ENCODE peak calls at places on chromosome 19, in four cellular contexts. One of them, this sample, is unnamed.

GRCh38 chr19:45717131-45717982 is 13.3 kb downstream of the FBXO46 start:
- DNase-seq in HepG2: peak
- DNase-seq in K562: peak
- DNase-seq in WTC11: peak
- DNase-seq in this sample: peak

GRCh38 chr19:45049073-45049736 is 10.4 kb downstream of the CLASRP start:
- DNase-seq in WTC11: no peak
- DNase-seq in HepG2: no peak
- DNase-seq in K562: no peak
- DNase-seq in this sample: no peak

GRCh38 chr19:11279505-11280236 is 16.3 kb upstream of the TSPAN16 start:
- DNase-seq in K562: no peak
- DNase-seq in WTC11: no peak
- DNase-seq in HepG2: no peak
- DNase-seq in this sample: no peak

GRCh38 chr19:1252818-1253513 is 4.6 kb downstream of the MIDN start:
- DNase-seq in HepG2: peak
- DNase-seq in K562: peak
- DNase-seq in WTC11: no peak
- DNase-seq in this sample: no peak

GRCh38 chr19:46279177-46279576 is 17.7 kb upstream of the HIF3A start:
- DNase-seq in HepG2: no peak
- DNase-seq in K562: no peak
- DNase-seq in WTC11: no peak
- DNase-seq in this sample: no peak

GRCh38 chr19:46416077-46416709 is 2.8 kb upstream of the CCDC8 start:
- DNase-seq in HepG2: peak
- DNase-seq in WTC11: peak
- DNase-seq in K562: peak
- DNase-seq in this sample: no peak

GRCh38 chr19:22619371-22619770 is 14.8 kb upstream of the ZNF492 start:
- DNase-seq in K562: no peak
- DNase-seq in WTC11: no peak
- DNase-seq in HepG2: no peak
- DNase-seq in this sample: no peak

GRCh38 chr19:43316591-43317319 is 36.7 kb upstream of the CD177 start:
- DNase-seq in K562: peak
- DNase-seq in WTC11: peak
- DNase-seq in HepG2: peak
- DNase-seq in this sample: peak

GRCh38 chr19:53809518-53810186 is 14.5 kb downstream of the NLRP12 start:
- DNase-seq in K562: peak
- DNase-seq in HepG2: no peak
- DNase-seq in WTC11: peak
- DNase-seq in this sample: peak

GRCh38 chr19:16288544-16288943 is 36.1 kb upstream of the KLF2 start:
- DNase-seq in WTC11: no peak
- DNase-seq in K562: no peak
- DNase-seq in HepG2: no peak
- DNase-seq in this sample: no peak

GRCh38 chr19:43132696-43133095 is 50.2 kb upstream of the PSG2 start:
- DNase-seq in K562: no peak
- DNase-seq in HepG2: no peak
- DNase-seq in WTC11: no peak
- DNase-seq in this sample: no peak

GRCh38 chr19:4870025-4870700 is 2.7 kb upstream of the PLIN3 start:
- DNase-seq in WTC11: no peak
- DNase-seq in K562: peak
- DNase-seq in HepG2: peak
- DNase-seq in this sample: no peak

GRCh38 chr19:5913739-5914357 is at the start of gene CAPS:
- DNase-seq in HepG2: peak
- DNase-seq in WTC11: no peak
- DNase-seq in K562: no peak
- DNase-seq in this sample: no peak

GRCh38 chr19:1355258-1355973 is 28.3 kb upstream of the NDUFS7 start:
- DNase-seq in WTC11: no peak
- DNase-seq in K562: peak
- DNase-seq in HepG2: no peak
- DNase-seq in this sample: no peak

GRCh38 chr19:36255316-36255715 is 40.4 kb downstream of the ZNF146 start:
- DNase-seq in K562: no peak
- DNase-seq in HepG2: no peak
- DNase-seq in WTC11: no peak
- DNase-seq in this sample: no peak

GRCh38 chr19:57099199-57099661 is 20.6 kb upstream of the USP29 start:
- DNase-seq in WTC11: peak
- DNase-seq in HepG2: peak
- DNase-seq in K562: peak
- DNase-seq in this sample: peak

GRCh38 chr19:872266-872951 is 12.9 kb downstream of the CFD start:
- DNase-seq in WTC11: peak
- DNase-seq in HepG2: no peak
- DNase-seq in K562: peak
- DNase-seq in this sample: no peak

GRCh38 chr19:40567750-40568494 is 8.8 kb upstream of the SHKBP1 start:
- DNase-seq in K562: no peak
- DNase-seq in HepG2: no peak
- DNase-seq in WTC11: peak
- DNase-seq in this sample: peak

GRCh38 chr19:41882568-41883462 is at the start of gene ARHGEF1:
- DNase-seq in WTC11: peak
- DNase-seq in K562: peak
- DNase-seq in HepG2: no peak
- DNase-seq in this sample: no peak

GRCh38 chr19:8850488-8850887 is 18.3 kb downstream of the MBD3L1 start:
- DNase-seq in WTC11: no peak
- DNase-seq in HepG2: no peak
- DNase-seq in K562: no peak
- DNase-seq in this sample: no peak

GRCh38 chr19:30064021-30064699 is 122.1 kb downstream of the URI1 start:
- DNase-seq in HepG2: no peak
- DNase-seq in WTC11: no peak
- DNase-seq in K562: no peak
- DNase-seq in this sample: no peak

GRCh38 chr19:58399903-58400637 is 4.6 kb downstream of the RNF225 start:
- DNase-seq in WTC11: no peak
- DNase-seq in K562: no peak
- DNase-seq in HepG2: no peak
- DNase-seq in this sample: no peak

GRCh38 chr19:41969772-41970458 is 10.8 kb upstream of the RABAC1 start:
- DNase-seq in HepG2: no peak
- DNase-seq in K562: no peak
- DNase-seq in WTC11: no peak
- DNase-seq in this sample: no peak

GRCh38 chr19:10624585-10624984 is 768 bp upstream of the SLC44A2 start:
- DNase-seq in K562: no peak
- DNase-seq in WTC11: no peak
- DNase-seq in HepG2: no peak
- DNase-seq in this sample: no peak

GRCh38 chr19:17405250-17406038 is at the start of gene BST2:
- DNase-seq in K562: peak
- DNase-seq in WTC11: no peak
- DNase-seq in HepG2: peak
- DNase-seq in this sample: no peak

GRCh38 chr19:57338798-57339378 is 12.2 kb upstream of the ZNF304 start:
- DNase-seq in K562: no peak
- DNase-seq in HepG2: no peak
- DNase-seq in WTC11: no peak
- DNase-seq in this sample: no peak

GRCh38 chr19:45878043-45878794 is 7.7 kb downstream of the IRF2BP1 start:
- DNase-seq in K562: no peak
- DNase-seq in WTC11: no peak
- DNase-seq in HepG2: peak
- DNase-seq in this sample: no peak

GRCh38 chr19:43575955-43576451 is 402 bp downstream of the PINLYP start:
- DNase-seq in WTC11: no peak
- DNase-seq in HepG2: no peak
- DNase-seq in K562: no peak
- DNase-seq in this sample: no peak

GRCh38 chr19:47729468-47729798 is 15.9 kb upstream of the NOP53 start:
- DNase-seq in HepG2: no peak
- DNase-seq in K562: peak
- DNase-seq in WTC11: peak
- DNase-seq in this sample: no peak

GRCh38 chr19:10478903-10479384 is 24.2 kb downstream of the KEAP1 start:
- DNase-seq in K562: peak
- DNase-seq in HepG2: peak
- DNase-seq in WTC11: peak
- DNase-seq in this sample: peak

GRCh38 chr19:42480335-42481095 is 37.8 kb upstream of the CXCL17 start:
- DNase-seq in WTC11: no peak
- DNase-seq in HepG2: peak
- DNase-seq in K562: no peak
- DNase-seq in this sample: no peak

GRCh38 chr19:44865196-44865767 is 19.2 kb downstream of the NECTIN2 start:
- DNase-seq in K562: no peak
- DNase-seq in HepG2: no peak
- DNase-seq in WTC11: no peak
- DNase-seq in this sample: no peak

GRCh38 chr19:48925240-48925843 is 8.2 kb upstream of the DHDH start:
- DNase-seq in HepG2: peak
- DNase-seq in K562: no peak
- DNase-seq in WTC11: no peak
- DNase-seq in this sample: no peak
- TF ChIP-seq ATF3 in HepG2: no peak
- TF ChIP-seq ATF3 in K562: no peak
- TF ChIP-seq ATF3 in WTC11: no peak
- TF ChIP-seq ATF3 in this sample: no peak

GRCh38 chr19:39133431-39134270 is 8.1 kb downstream of the PAK4 start:
- DNase-seq in HepG2: no peak
- DNase-seq in K562: peak
- DNase-seq in WTC11: no peak
- DNase-seq in this sample: no peak
- TF ChIP-seq JUN in HepG2: no peak
- TF ChIP-seq JUN in K562: no peak
- TF ChIP-seq JUN in WTC11: no peak
- TF ChIP-seq JUN in this sample: no peak

GRCh38 chr19:3821156-3821555 is 35.0 kb upstream of the MATK start:
- DNase-seq in HepG2: no peak
- DNase-seq in K562: no peak
- DNase-seq in WTC11: no peak
- DNase-seq in this sample: no peak

GRCh38 chr19:3819989-3820388 is 33.8 kb upstream of the MATK start:
- DNase-seq in K562: no peak
- DNase-seq in WTC11: no peak
- DNase-seq in HepG2: no peak
- DNase-seq in this sample: no peak

GRCh38 chr19:3823345-3823704 is 37.1 kb upstream of the MATK start:
- DNase-seq in HepG2: no peak
- DNase-seq in WTC11: no peak
- DNase-seq in K562: no peak
- DNase-seq in this sample: no peak

GRCh38 chr19:3822683-3823344 is 36.6 kb upstream of the MATK start:
- DNase-seq in K562: no peak
- DNase-seq in HepG2: no peak
- DNase-seq in WTC11: no peak
- DNase-seq in this sample: no peak

GRCh38 chr19:3821857-3822364 is 35.7 kb upstream of the MATK start:
- DNase-seq in K562: peak
- DNase-seq in WTC11: peak
- DNase-seq in HepG2: peak
- DNase-seq in this sample: peak
- TF ChIP-seq ATF3 in K562: no peak
- TF ChIP-seq ATF3 in WTC11: no peak
- TF ChIP-seq ATF3 in HepG2: no peak
- TF ChIP-seq ATF3 in this sample: peak

GRCh38 chr19:13819242-13819641 is 24.0 kb downstream of the ZSWIM4 start:
- DNase-seq in K562: no peak
- DNase-seq in HepG2: no peak
- DNase-seq in WTC11: no peak
- DNase-seq in this sample: no peak
- TF ChIP-seq JUN in K562: no peak
- TF ChIP-seq JUN in HepG2: no peak
- TF ChIP-seq JUN in WTC11: no peak
- TF ChIP-seq JUN in this sample: no peak

GRCh38 chr19:19338082-19338481 is 17.5 kb downstream of the MAU2 start:
- DNase-seq in K562: no peak
- DNase-seq in HepG2: no peak
- DNase-seq in WTC11: no peak
- DNase-seq in this sample: no peak
- TF ChIP-seq ATF3 in K562: no peak
- TF ChIP-seq ATF3 in HepG2: no peak
- TF ChIP-seq ATF3 in WTC11: no peak
- TF ChIP-seq ATF3 in this sample: no peak

DNA sequence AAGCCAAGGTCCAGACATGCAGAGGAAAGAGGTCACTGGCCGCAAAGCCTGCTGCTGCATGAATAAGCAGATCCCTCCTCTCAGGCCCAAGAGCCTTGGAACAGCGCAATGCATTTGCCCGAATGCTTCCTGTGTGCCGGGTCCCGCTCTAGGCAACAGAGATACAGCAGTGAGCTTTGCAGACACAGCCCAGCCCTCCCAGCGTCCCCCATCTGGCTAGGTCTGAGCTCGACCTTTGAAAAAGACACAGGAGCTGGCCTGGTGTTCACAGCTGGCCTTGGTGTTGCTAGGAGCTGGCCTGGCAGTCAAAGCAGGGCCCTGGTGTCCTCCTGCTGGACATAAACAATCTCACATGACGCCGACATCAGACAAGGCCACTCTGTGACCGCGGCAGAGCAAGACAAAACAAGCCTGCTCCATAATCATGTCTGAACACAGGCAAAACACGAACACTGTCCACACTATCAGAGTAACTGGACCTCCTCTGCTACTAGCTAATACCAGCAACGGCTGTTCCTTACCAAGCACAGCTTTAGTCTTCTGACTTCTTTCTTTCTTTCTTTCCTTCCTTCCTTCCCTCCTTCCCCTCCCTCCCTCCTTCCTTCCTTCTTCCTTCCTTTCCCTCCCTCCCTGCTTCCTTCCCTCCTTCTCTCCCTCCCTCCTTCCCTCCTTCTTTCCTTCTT is 5.7 kb upstream of the PEX11G start:
- DNase-seq in WTC11: no peak
- DNase-seq in K562: peak
- DNase-seq in HepG2: peak
- DNase-seq in this sample: no peak
- TF ChIP-seq JUN in WTC11: no peak
- TF ChIP-seq JUN in K562: no peak
- TF ChIP-seq JUN in HepG2: no peak
- TF ChIP-seq JUN in this sample: no peak

GRCh38 chr19:38945562-38946228 is 15.0 kb downstream of the MRPS12 start:
- DNase-seq in WTC11: peak
- DNase-seq in HepG2: no peak
- DNase-seq in K562: no peak
- DNase-seq in this sample: no peak
- TF ChIP-seq ATF3 in WTC11: no peak
- TF ChIP-seq ATF3 in HepG2: no peak
- TF ChIP-seq ATF3 in K562: no peak
- TF ChIP-seq ATF3 in this sample: no peak

DNA sequence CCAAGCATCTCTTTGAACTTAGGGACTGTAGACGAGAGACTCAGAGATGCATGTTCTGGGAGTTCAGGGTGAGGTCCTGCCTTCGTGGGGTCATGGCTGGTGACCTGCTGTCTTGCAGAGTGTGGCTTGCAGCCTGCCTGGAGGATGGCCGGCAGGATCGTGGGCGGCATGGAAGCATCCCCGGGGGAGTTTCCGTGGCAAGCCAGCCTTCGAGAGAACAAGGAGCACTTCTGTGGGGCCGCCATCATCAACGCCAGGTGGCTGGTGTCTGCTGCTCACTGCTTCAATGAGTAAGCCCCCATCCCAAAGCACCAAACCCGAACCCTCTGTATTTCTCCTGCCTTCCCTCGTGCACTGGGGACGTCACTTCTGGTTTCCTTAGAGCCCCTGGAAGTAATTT is 22.1 kb downstream of the TIMM13 start:
- DNase-seq in HepG2: no peak
- DNase-seq in K562: no peak
- DNase-seq in WTC11: no peak
- DNase-seq in this sample: no peak
- TF ChIP-seq JUN in HepG2: no peak
- TF ChIP-seq JUN in K562: no peak
- TF ChIP-seq JUN in WTC11: no peak
- TF ChIP-seq JUN in this sample: no peak

This sample was measured in H1.